ENCODE peak calls at places on chromosomes 13 and 19, in ten cellular contexts. D is AG04450; A is left ventricle myocardium inferior; B is CD8-positive, alpha-beta T cell; L is uterus; Y is neural progenitor cell; U is adrenal gland; Q is body of pancreas; T is heart left ventricle; S is CD4-positive, alpha-beta T cell. H is an unnamed sample. For H3K27me3, the result is how much of the 10 kb centered on the place peaks cover.

GRCh38 chr19:35347171-35347929 is at the start of gene FFAR1:
- DNase-seq in D (no peak), A (no peak), B (peak), L (no peak), Y (no peak), U (no peak), Q (peak), T (no peak), S (peak), H (peak)

GRCh38 chr13:30464496-30465351 is 1.0 kb downstream of the HMGB1 start:
- DNase-seq in D (peak), A (peak), B (peak), L (peak), Y (peak), U (peak), Q (peak), T (peak), S (peak), H (peak)

GRCh38 chr19:53659292-53659691 is 27.5 kb downstream of the DPRX start:
- DNase-seq in D (no peak), A (no peak), B (no peak), L (no peak), Y (peak), U (no peak), Q (no peak), T (peak), S (no peak), H (no peak)

GRCh38 chr19:54724644-54725043 is 402 bp downstream of the KIR3DL3 start:
- DNase-seq in D (no peak), A (no peak), B (no peak), L (no peak), Y (no peak), U (no peak), Q (no peak), T (no peak), S (no peak), H (no peak)

GRCh38 chr13:40137400-40137799 is 481.9 kb downstream of the COG6 start:
- DNase-seq in D (no peak), A (no peak), B (no peak), L (no peak), Y (no peak), U (no peak), Q (no peak), T (no peak), S (no peak), H (no peak)

GRCh38 chr19:45161715-45162463 is 1.1 kb upstream of the NKPD1 start:
- DNase-seq in D (no peak), A (no peak), B (no peak), L (no peak), Y (peak), U (no peak), Q (peak), T (no peak), S (no peak), H (no peak)

GRCh38 chr19:38211206-38211605 is 12.8 kb downstream of the DPF1 start:
- DNase-seq in D (no peak), A (no peak), B (no peak), L (no peak), Y (peak), U (no peak), Q (no peak), T (no peak), S (no peak), H (no peak)

GRCh38 chr13:97335488-97336134 is 98.4 kb upstream of the RAP2A start:
- DNase-seq in D (no peak), A (no peak), B (no peak), L (no peak), Y (no peak), U (no peak), Q (no peak), T (no peak), S (no peak), H (no peak)

GRCh38 chr13:114118086-114118762 is 14.2 kb downstream of the RASA3 start:
- DNase-seq in D (no peak), A (no peak), B (no peak), L (no peak), Y (no peak), U (no peak), Q (peak), T (no peak), S (no peak), H (peak)

GRCh38 chr19:32308436-32309077 is 36.9 kb upstream of the ZNF507 start:
- DNase-seq in D (no peak), A (no peak), B (no peak), L (no peak), Y (no peak), U (no peak), Q (no peak), T (no peak), S (no peak), H (no peak)

GRCh38 chr13:102606537-102607309 is 9.9 kb downstream of the TPP2 start:
- DNase-seq in D (no peak), A (no peak), B (no peak), L (no peak), Y (no peak), U (no peak), Q (no peak), T (no peak), S (no peak), H (no peak)

GRCh38 chr19:460877-461609 is at the start of gene SHC2:
- DNase-seq in D (no peak), A (peak), B (no peak), L (peak), Y (peak), U (peak), Q (peak), T (peak), S (no peak), H (peak)

GRCh38 chr13:29923554-29924481 is 73.4 kb upstream of the UBL3 start:
- DNase-seq in D (peak), A (peak), B (peak), L (peak), Y (peak), U (peak), Q (peak), T (peak), S (peak), H (peak)

GRCh38 chr13:63840551-63841421 is 2425.1 kb upstream of the PCDH20 start:
- DNase-seq in D (no peak), A (no peak), B (no peak), L (no peak), Y (no peak), U (no peak), Q (no peak), T (no peak), S (no peak), H (no peak)

GRCh38 chr19:31944286-31944685 is 401.1 kb upstream of the ZNF507 start:
- DNase-seq in D (no peak), A (no peak), B (no peak), L (no peak), Y (no peak), U (no peak), Q (no peak), T (no peak), S (no peak), H (no peak)

GRCh38 chr13:53064721-53065120 is 36.1 kb downstream of the OLFM4 start:
- DNase-seq in D (no peak), A (no peak), B (no peak), L (peak), Y (no peak), U (no peak), Q (peak), T (peak), S (no peak), H (no peak)

GRCh38 chr13:57843555-57843954 is 212.0 kb downstream of the PCDH17 start:
- DNase-seq in D (no peak), A (no peak), B (no peak), L (no peak), Y (no peak), U (no peak), Q (no peak), T (no peak), S (no peak), H (no peak)

GRCh38 chr19:45995715-45996385 is 583 bp downstream of the CCDC61 start:
- DNase-seq in D (no peak), A (no peak), B (no peak), L (no peak), Y (no peak), U (no peak), Q (no peak), T (no peak), S (no peak), H (no peak)

GRCh38 chr19:23698711-23699520 is 11.9 kb upstream of the ZNF675 start:
- DNase-seq in D (no peak), A (no peak), B (no peak), L (no peak), Y (no peak), U (no peak), Q (peak), T (no peak), S (no peak), H (no peak)

GRCh38 chr19:4295972-4296771 is 6.0 kb downstream of the TMIGD2 start:
- DNase-seq in D (no peak), A (no peak), B (no peak), L (no peak), Y (no peak), U (no peak), Q (no peak), T (no peak), S (no peak), H (no peak)

GRCh38 chr19:10863107-10863700 is 8.1 kb upstream of the CARM1 start:
- DNase-seq in D (no peak), A (no peak), B (no peak), L (peak), Y (no peak), U (peak), Q (peak), T (no peak), S (no peak), H (no peak)

GRCh38 chr19:58570770-58571574 is 2.2 kb downstream of the MZF1 start:
- DNase-seq in D (no peak), A (peak), B (no peak), L (peak), Y (no peak), U (peak), Q (peak), T (peak), S (no peak), H (peak)

GRCh38 chr19:45446944-45447343 is 20.9 kb upstream of the FOSB start:
- DNase-seq in D (no peak), A (no peak), B (no peak), L (no peak), Y (no peak), U (no peak), Q (no peak), T (no peak), S (no peak), H (no peak)

GRCh38 chr13:51825165-51825592 is 19.8 kb downstream of the TMEM272 start:
- DNase-seq in D (no peak), A (no peak), B (no peak), L (peak), Y (no peak), U (no peak), Q (no peak), T (no peak), S (no peak), H (no peak)

GRCh38 chr19:42601811-42602443 is 7.2 kb upstream of the CEACAM8 start:
- DNase-seq in D (no peak), A (no peak), B (no peak), L (no peak), Y (peak), U (peak), Q (no peak), T (no peak), S (no peak), H (no peak)

GRCh38 chr13:93625536-93625935 is 398.9 kb downstream of the GPC6 start:
- DNase-seq in D (no peak), A (no peak), B (no peak), L (no peak), Y (no peak), U (no peak), Q (no peak), T (no peak), S (no peak), H (no peak)

GRCh38 chr13:111893607-111894443 is 173.1 kb upstream of the SOX1 start:
- DNase-seq in D (no peak), A (no peak), B (peak), L (no peak), Y (peak), U (no peak), Q (no peak), T (no peak), S (no peak), H (no peak)

GRCh38 chr13:44271031-44271433 is 102.6 kb upstream of the SERP2 start:
- DNase-seq in D (peak), A (no peak), B (no peak), L (peak), Y (no peak), U (peak), Q (no peak), T (no peak), S (no peak), H (peak)

GRCh38 chr13:59343132-59343531 is 820.6 kb downstream of the DIAPH3 start:
- DNase-seq in D (no peak), A (no peak), B (no peak), L (no peak), Y (no peak), U (no peak), Q (no peak), T (no peak), S (no peak), H (no peak)

GRCh38 chr13:44425041-44425814 is 51.6 kb downstream of the SERP2 start:
- DNase-seq in D (no peak), A (no peak), B (no peak), L (no peak), Y (no peak), U (no peak), Q (no peak), T (no peak), S (no peak), H (no peak)

GRCh38 chr19:1668339-1669123 is 16.1 kb upstream of the TCF3 start:
- DNase-seq in D (no peak), A (no peak), B (no peak), L (no peak), Y (peak), U (no peak), Q (no peak), T (no peak), S (no peak), H (no peak)
- H3K27me3 ChIP-seq in D (under half), A (half or more), B (under half), L (under half), Y (half or more), U (under half), Q (under half), T (under half), S (under half), H (half or more)

DNA sequence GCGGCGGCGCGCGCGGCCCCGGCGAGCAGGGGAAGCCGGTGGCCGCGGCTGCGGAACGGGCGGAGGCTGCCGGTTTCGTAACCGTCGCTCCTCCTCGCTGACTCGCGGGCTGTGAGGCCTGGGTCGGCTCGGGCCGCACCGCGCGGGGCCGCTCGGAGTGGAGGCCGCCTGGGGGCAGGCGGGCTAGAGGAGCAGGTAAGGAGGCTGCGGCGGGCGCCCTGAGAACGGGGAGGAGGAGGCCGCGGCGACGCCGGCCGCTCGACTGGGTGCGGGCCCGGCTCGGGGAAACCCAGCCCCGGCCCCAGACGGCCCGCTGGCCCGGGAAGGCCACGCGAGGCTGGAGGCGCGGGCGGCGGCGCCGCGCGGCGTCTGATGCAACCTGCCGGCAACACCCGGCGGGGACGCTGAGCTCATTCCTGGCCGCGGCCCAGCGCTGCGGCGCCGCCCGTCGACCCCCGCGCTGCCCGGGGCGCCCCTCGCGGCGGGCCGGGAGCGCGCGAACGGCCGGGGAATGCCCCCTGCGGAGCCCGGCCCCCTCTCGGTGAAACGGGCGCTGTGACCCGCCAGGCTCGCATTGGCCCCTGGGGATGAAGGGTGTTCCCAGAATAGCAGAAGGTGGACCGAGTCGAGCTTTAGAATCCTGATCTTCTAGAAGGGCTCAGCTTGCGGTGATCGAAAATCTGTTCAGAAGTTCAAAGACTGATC is at the start of gene CEBPG:
- DNase-seq in D (no peak), A (peak), B (peak), L (peak), Y (peak), U (peak), Q (peak), T (peak), S (peak), H (peak)
- TF ChIP-seq CTCF in D (peak), A (peak), B (no peak), L (no peak), Y (peak), U (no peak), Q (peak), T (no peak), S (peak), H (no peak)

GRCh38 chr19:2302319-2303208 is 5.4 kb downstream of the LINGO3 start:
- DNase-seq in D (no peak), A (peak), B (peak), L (no peak), Y (peak), U (peak), Q (peak), T (peak), S (no peak), H (peak)
- H3K27me3 ChIP-seq in D (under half), A (half or more), B (under half), L (under half), Y (under half), U (under half), Q (under half), T (under half), S (under half), H (under half)

DNA sequence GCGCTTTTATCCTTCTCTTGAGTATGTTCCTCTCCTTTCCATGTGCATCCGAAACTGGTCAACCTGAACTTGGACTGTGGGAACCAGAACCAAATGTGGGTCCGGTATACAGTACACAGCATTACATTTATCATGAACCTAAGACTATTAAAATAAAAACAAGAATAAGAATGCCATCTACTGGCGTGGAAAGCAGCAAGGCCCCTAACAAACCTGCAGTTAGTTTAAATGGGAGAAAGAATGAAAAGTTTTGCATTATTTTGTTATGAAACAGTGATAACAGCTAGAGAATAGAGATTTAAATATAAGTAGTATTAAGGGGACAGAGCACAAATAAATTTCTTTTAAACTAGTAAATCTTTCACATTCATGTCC is 159.5 kb downstream of the RBM26 start:
- DNase-seq in D (no peak), A (no peak), B (no peak), L (no peak), Y (no peak), U (no peak), Q (no peak), T (no peak), S (no peak), H (no peak)
- TF ChIP-seq CTCF in D (no peak), A (no peak), B (no peak), L (no peak), Y (no peak), U (no peak), Q (no peak), T (no peak), S (no peak), H (no peak)